ENCODE peak calls at places on chromosome 19, in nine cellular contexts. U is thoracic aorta; E is AG04449; G is CD4-positive, alpha-beta T cell; Q is HCT116; K is cardiac muscle cell; C is fibroblast of the aortic adventitia; R is AG04450; J is progenitor cell of endocrine pancreas. D is an unnamed sample.

GRCh38 chr19:4519521-4520277 is 1.4 kb upstream of the PLIN4 start:
- DNase-seq in U (no peak), E (no peak), G (no peak), Q (no peak), K (peak), C (no peak), R (no peak), J (no peak), D (no peak)

GRCh38 chr19:51342631-51343569 is 961 bp upstream of the VSIG10L start:
- DNase-seq in U (no peak), E (no peak), G (no peak), Q (no peak), K (no peak), C (no peak), R (no peak), J (no peak), D (no peak)

GRCh38 chr19:58054792-58055482 is 4.1 kb upstream of the ZNF135 start:
- DNase-seq in U (no peak), E (no peak), G (no peak), Q (no peak), K (peak), C (no peak), R (no peak), J (no peak), D (no peak)

GRCh38 chr19:57512845-57513244 is 13.1 kb downstream of the ZNF773 start:
- DNase-seq in U (no peak), E (no peak), G (no peak), Q (no peak), K (peak), C (peak), R (no peak), J (no peak), D (no peak)

GRCh38 chr19:48746120-48746519 is 589 bp downstream of the IZUMO1 start:
- DNase-seq in U (no peak), E (no peak), G (no peak), Q (no peak), K (no peak), C (no peak), R (no peak), J (no peak), D (no peak)

GRCh38 chr19:58399903-58400637 is 4.6 kb downstream of the RNF225 start:
- DNase-seq in U (no peak), E (no peak), G (no peak), Q (no peak), K (no peak), C (no peak), R (no peak), J (no peak), D (no peak)

GRCh38 chr19:7900931-7901330 is 2.7 kb upstream of the MAP2K7 start:
- DNase-seq in U (no peak), E (no peak), G (no peak), Q (no peak), K (no peak), C (no peak), R (no peak), J (no peak), D (no peak)

GRCh38 chr19:5369962-5370367 is 29.4 kb upstream of the PTPRS start:
- DNase-seq in U (no peak), E (no peak), G (peak), Q (no peak), K (peak), C (no peak), R (no peak), J (peak), D (peak)

GRCh38 chr19:41939861-41940442 is 11.7 kb upstream of the ERFL start:
- DNase-seq in U (no peak), E (no peak), G (peak), Q (no peak), K (no peak), C (no peak), R (no peak), J (peak), D (peak)

GRCh38 chr19:31173991-31174390 is 175.2 kb downstream of the TSHZ3 start:
- DNase-seq in U (no peak), E (no peak), G (no peak), Q (no peak), K (no peak), C (no peak), R (no peak), J (no peak), D (no peak)

GRCh38 chr19:52599241-52599640 is 29.2 kb downstream of the ZNF701 start:
- DNase-seq in U (no peak), E (no peak), G (no peak), Q (no peak), K (no peak), C (no peak), R (no peak), J (no peak), D (no peak)

GRCh38 chr19:11578342-11579142 is 1.1 kb upstream of the ACP5 start:
- DNase-seq in U (no peak), E (no peak), G (no peak), Q (no peak), K (peak), C (no peak), R (no peak), J (no peak), D (no peak)

GRCh38 chr19:16457195-16457953 is 14.4 kb downstream of the EPS15L1 start:
- DNase-seq in U (no peak), E (no peak), G (no peak), Q (no peak), K (peak), C (peak), R (no peak), J (no peak), D (no peak)

GRCh38 chr19:4988770-4989251 is 19.9 kb downstream of the KDM4B start:
- DNase-seq in U (peak), E (no peak), G (no peak), Q (no peak), K (peak), C (peak), R (peak), J (no peak), D (no peak)

GRCh38 chr19:275000-275399 is 16.2 kb downstream of the PLPP2 start:
- DNase-seq in U (no peak), E (no peak), G (no peak), Q (no peak), K (no peak), C (no peak), R (no peak), J (no peak), D (no peak)

GRCh38 chr19:27974082-27974513 is 1238.9 kb downstream of the UQCRFS1 start:
- DNase-seq in U (no peak), E (no peak), G (no peak), Q (no peak), K (peak), C (peak), R (no peak), J (peak), D (no peak)
- TF ChIP-seq CTCF in U (no peak), E (no peak), G (no peak), Q (no peak), K (peak), C (peak), R (no peak), J (peak), D (peak)

GRCh38 chr19:1400281-1401137 is 833 bp downstream of the GAMT start:
- DNase-seq in U (no peak), E (no peak), G (no peak), Q (no peak), K (peak), C (no peak), R (no peak), J (no peak), D (no peak)

GRCh38 chr19:1401889-1402217 is 511 bp upstream of the GAMT start:
- DNase-seq in U (no peak), E (no peak), G (no peak), Q (no peak), K (no peak), C (no peak), R (no peak), J (no peak), D (no peak)

GRCh38 chr19:1399745-1400144 is 1.6 kb downstream of the GAMT start:
- DNase-seq in U (no peak), E (no peak), G (no peak), Q (no peak), K (no peak), C (no peak), R (no peak), J (no peak), D (no peak)

GRCh38 chr19:1402411-1403070 is 1.2 kb upstream of the GAMT start:
- DNase-seq in U (no peak), E (no peak), G (no peak), Q (no peak), K (no peak), C (no peak), R (no peak), J (no peak), D (no peak)

GRCh38 chr19:1401138-1401888 is at the start of gene GAMT:
- DNase-seq in U (no peak), E (no peak), G (no peak), Q (no peak), K (peak), C (no peak), R (no peak), J (peak), D (peak)
- TF ChIP-seq CTCF in U (peak), E (peak), G (peak), Q (no peak), K (peak), C (peak), R (peak), J (peak), D (peak)

GRCh38 chr19:38526430-38526829 is 91.3 kb downstream of the MAP4K1 start:
- DNase-seq in U (no peak), E (no peak), G (no peak), Q (no peak), K (no peak), C (no peak), R (no peak), J (no peak), D (no peak)

GRCh38 chr19:38529610-38530009 is 88.1 kb downstream of the MAP4K1 start:
- DNase-seq in U (no peak), E (no peak), G (no peak), Q (no peak), K (no peak), C (no peak), R (no peak), J (no peak), D (peak)

GRCh38 chr19:38527466-38528136 is 90.2 kb downstream of the MAP4K1 start:
- DNase-seq in U (no peak), E (no peak), G (no peak), Q (no peak), K (no peak), C (no peak), R (no peak), J (no peak), D (no peak)

GRCh38 chr19:38528931-38529330 is 88.8 kb downstream of the MAP4K1 start:
- DNase-seq in U (no peak), E (no peak), G (no peak), Q (no peak), K (no peak), C (no peak), R (no peak), J (no peak), D (no peak)

DNA sequence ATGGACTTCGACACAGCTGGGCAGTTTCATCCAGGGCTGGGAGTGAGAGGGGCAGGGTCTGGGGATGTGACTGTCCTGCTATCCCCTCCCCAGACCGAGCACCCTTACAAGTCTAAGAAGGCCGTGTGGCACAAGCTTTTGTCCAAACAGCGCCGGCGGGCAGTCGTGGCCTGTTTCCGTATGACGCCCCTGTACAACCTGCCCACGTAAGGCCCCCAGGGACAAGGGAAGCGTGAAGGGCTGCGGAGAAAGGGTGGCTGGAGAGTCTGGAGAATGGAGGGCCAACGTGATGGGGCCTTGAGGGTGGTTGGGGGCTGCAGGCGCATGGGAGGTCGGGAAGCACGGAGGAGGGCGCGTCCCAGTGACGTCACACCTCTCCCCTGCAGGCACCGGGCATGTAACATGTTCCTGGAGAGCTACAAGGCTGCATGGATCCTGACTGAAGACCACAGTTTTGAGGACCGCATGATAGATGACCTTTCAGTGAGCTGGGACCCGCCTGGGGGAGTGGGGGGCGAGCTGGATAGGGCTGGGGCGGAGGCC is 89.5 kb downstream of the MAP4K1 start:
- DNase-seq in U (no peak), E (no peak), G (no peak), Q (no peak), K (no peak), C (no peak), R (no peak), J (no peak), D (no peak)
- TF ChIP-seq CTCF in U (no peak), E (no peak), G (no peak), Q (no peak), K (no peak), C (no peak), R (no peak), J (no peak), D (no peak)

DNA sequence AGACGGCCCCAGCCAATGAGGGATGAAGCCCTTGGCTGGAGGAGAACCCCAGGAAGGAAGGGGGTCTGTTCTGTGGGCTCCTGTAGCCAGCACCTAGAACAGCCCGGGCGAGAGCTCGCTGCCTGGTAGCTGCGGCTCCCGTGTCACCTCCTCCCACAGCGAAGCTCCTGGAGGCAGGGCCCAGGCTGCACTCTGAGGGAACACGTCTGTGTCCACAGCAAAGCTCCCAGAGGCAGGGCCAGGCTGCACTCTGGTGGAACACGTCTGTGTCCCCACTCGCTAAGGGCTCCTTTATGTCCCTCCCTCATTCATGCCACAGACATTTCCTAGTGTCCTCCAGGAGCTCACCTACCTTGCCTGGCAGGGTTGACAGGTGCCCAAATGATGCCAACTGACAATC is 8.4 kb downstream of the TRAPPC6A start:
- DNase-seq in U (no peak), E (no peak), G (no peak), Q (no peak), K (no peak), C (no peak), R (no peak), J (no peak), D (no peak)
- TF ChIP-seq CTCF in U (no peak), E (no peak), G (no peak), Q (no peak), K (no peak), C (no peak), R (no peak), J (no peak), D (no peak)

D was measured in D721Med.